ENCODE peak calls at places on chromosomes 13 and 19, in ten cellular contexts. U is kidney, C is right lobe of liver, S is stomach, A is neural progenitor cell, K is OCI-LY7, H is testis, P is heart left ventricle, G is bronchial epithelial cell, I is osteoblast. F is an unnamed sample.

GRCh38 chr13:50584856-50585580 is 258.5 kb downstream of the DLEU7 start:
- DNase-seq in A (peak; percentile 12), C (no peak), U (no peak), H (no peak), S (no peak), G (no peak), P (no peak), K (no peak), I (no peak), F (no peak)

GRCh38 chr19:29873801-29874575 is 62.2 kb downstream of the CCNE1 start:
- DNase-seq in P (no peak), G (no peak), H (no peak), U (no peak), C (no peak), S (no peak), A (no peak), K (no peak), I (no peak), F (no peak)

GRCh38 chr13:34025746-34026145 is 207.8 kb downstream of the RFC3 start:
- DNase-seq in P (no peak), U (no peak), C (no peak), A (no peak), I (no peak), H (no peak), S (no peak), G (peak; percentile 62), K (no peak), F (peak; percentile 54)

GRCh38 chr13:30520571-30520970 is 54.8 kb upstream of the HMGB1 start:
- DNase-seq in S (no peak), H (no peak), K (no peak), A (no peak), G (peak; percentile 63), I (peak; percentile 89), P (no peak), U (no peak), C (no peak), F (peak; percentile 14)

GRCh38 chr13:81874681-81875661 is 1534.0 kb upstream of the SPRY2 start:
- DNase-seq in P (no peak), H (no peak), I (no peak), U (no peak), S (no peak), G (peak; percentile 38), C (no peak), A (peak; percentile 1), K (no peak), F (no peak)

GRCh38 chr13:20609145-20609544 is 42.2 kb downstream of the IFT88 start:
- DNase-seq in C (no peak), S (no peak), P (no peak), A (no peak), K (no peak), H (no peak), I (peak; percentile 82), G (peak; percentile 79), U (no peak), F (peak; percentile 77)

GRCh38 chr19:51296331-51297093 is 14.9 kb upstream of the IGLON5 start:
- DNase-seq in U (no peak), S (no peak), C (no peak), P (no peak), G (no peak), K (no peak), I (peak; percentile 82), A (peak; percentile 33), H (peak; percentile 32), F (no peak)

GRCh38 chr19:44847144-44848035 is 1.3 kb downstream of the NECTIN2 start:
- DNase-seq in A (peak; percentile 75), G (peak; percentile 55), C (peak; percentile 83), S (peak; percentile 92), I (peak; percentile 91), P (peak; percentile 80), H (peak; percentile 89), U (peak; percentile 93), K (no peak), F (peak; percentile 69)

GRCh38 chr19:45187421-45188100 is 9.0 kb downstream of the BLOC1S3 start:
- DNase-seq in A (peak; percentile 77), K (peak; percentile 83), G (no peak), P (peak; percentile 35), H (no peak), C (no peak), I (peak; percentile 37), S (no peak), U (no peak), F (peak; percentile 19)

DNA sequence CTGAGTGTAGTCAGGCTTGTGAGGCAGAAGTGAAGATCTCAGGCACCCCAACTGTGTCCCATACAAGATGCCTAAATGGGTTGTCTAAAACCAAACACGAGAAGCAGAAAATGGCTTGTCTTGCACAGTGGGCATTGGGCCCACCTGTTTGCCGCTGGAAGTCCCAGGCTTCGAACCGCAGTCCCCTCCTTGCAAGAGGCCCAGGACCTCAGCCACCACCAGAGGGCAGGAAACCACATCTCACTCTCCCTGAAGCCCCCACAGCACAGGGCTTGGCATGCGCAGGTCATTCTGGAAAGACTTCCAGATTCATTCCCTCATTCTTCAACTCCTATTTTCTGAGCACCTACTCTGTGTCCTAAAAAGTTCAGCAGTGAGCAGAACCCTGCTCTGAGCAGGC is 973.7 kb downstream of the UQCRFS1 start:
- DNase-seq in G (no peak), P (no peak), K (peak; percentile 11), H (peak; percentile 24), C (no peak), S (no peak), U (no peak), I (no peak), A (peak; percentile 69), F (peak; percentile 22)
- TF ChIP-seq CTCF in G (no peak), P (no peak), K (peak; percentile 71), H (no peak), C (no peak), S (no peak), U (no peak), I (no peak), A (peak; percentile 68), F (peak; percentile 55)

GRCh38 chr19:46296722-46297431 is at the start of gene HIF3A:
- DNase-seq in S (peak; percentile 78), I (peak; percentile 70), G (no peak), C (no peak), U (peak; percentile 86), P (peak; percentile 71), A (peak; percentile 98), K (no peak), H (peak; percentile 84), F (peak; percentile 80)

GRCh38 chr19:46299004-46299509 is 2.2 kb downstream of the HIF3A start:
- DNase-seq in P (peak; percentile 97), H (peak; percentile 94), K (no peak), I (peak; percentile 96), C (peak; percentile 94), S (peak; percentile 99), G (peak; percentile 77), A (no peak), U (peak; percentile 99), F (peak; percentile 94)

GRCh38 chr19:46299695-46300094 is 2.9 kb downstream of the HIF3A start:
- DNase-seq in P (no peak), A (no peak), H (no peak), U (no peak), C (no peak), S (no peak), K (no peak), I (peak; percentile 32), G (no peak), F (peak; percentile 15)

GRCh38 chr19:46297700-46298476 is 1.0 kb downstream of the HIF3A start:
- DNase-seq in P (peak; percentile 92), S (peak; percentile 50), G (no peak), U (peak; percentile 93), H (peak; percentile 79), C (no peak), I (peak; percentile 74), K (no peak), A (peak; percentile 26), F (peak; percentile 82)

DNA sequence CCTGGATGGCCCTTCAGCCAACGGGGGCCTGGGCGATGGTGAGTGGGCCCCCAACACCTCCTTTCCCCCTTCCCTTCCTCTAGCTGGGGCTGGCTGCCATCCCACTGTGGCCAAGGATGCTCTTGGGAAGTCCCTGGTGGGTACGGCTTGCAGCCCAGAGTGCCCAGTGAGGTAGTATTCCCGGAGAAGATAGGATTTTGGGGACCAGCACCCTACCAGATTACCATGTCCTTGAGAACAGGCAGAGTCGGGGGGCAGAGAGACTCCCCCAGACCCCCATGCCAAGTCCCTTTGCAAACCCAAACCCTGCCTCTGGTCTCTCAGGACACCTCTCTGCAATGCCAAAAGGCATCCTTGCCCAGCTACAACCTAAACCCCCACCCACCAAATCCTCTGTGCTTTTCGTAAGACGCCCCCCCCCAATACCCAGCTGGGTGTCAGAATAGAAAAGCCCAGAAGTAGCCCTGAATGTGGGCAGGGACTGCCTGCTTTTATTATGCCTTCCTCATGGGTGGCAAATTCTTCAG is 1.7 kb downstream of the HIF3A start:
- DNase-seq in K (no peak), U (no peak), H (no peak), P (no peak), C (no peak), A (no peak), G (no peak), I (peak; percentile 85), S (no peak), F (no peak)
- H3K4me3 ChIP-seq in K (no peak overlapping the region), U (peak overlapping the region; percentile 48), H (peak overlapping the region; percentile 68), P (peak overlapping the region; percentile 42), C (no peak overlapping the region), A (no peak overlapping the region), G (no peak overlapping the region), I (no peak overlapping the region), S (peak overlapping the region; percentile 53), F (peak overlapping the region; percentile 67)

GRCh38 chr19:19531951-19532805 is 3.5 kb downstream of the YJEFN3 start:
- DNase-seq in I (peak; percentile 99), H (peak; percentile 90), P (peak; percentile 93), S (peak; percentile 92), C (peak; percentile 82), G (no peak), A (peak; percentile 88), U (peak; percentile 92), K (peak; percentile 76), F (peak; percentile 67)
- TF ChIP-seq CTCF in I (peak; percentile 85), H (peak; percentile 89), P (peak; percentile 97), S (peak; percentile 95), C (peak; percentile 93), G (peak; percentile 99), A (peak; percentile 98), U (peak; percentile 96), K (peak; percentile 93), F (peak; percentile 96)

GRCh38 chr19:3653081-3653795 is 26.6 kb upstream of the CACTIN start:
- DNase-seq in G (no peak), C (no peak), A (no peak), S (no peak), K (no peak), H (no peak), P (no peak), U (no peak), I (no peak), F (no peak)

GRCh38 chr19:3656073-3656746 is 29.6 kb upstream of the CACTIN start:
- DNase-seq in C (no peak), U (no peak), S (no peak), G (no peak), I (no peak), H (no peak), P (no peak), K (no peak), A (no peak), F (no peak)

GRCh38 chr19:3652422-3652821 is 25.8 kb upstream of the CACTIN start:
- DNase-seq in P (no peak), I (no peak), G (no peak), C (no peak), K (no peak), S (no peak), U (no peak), A (no peak), H (no peak), F (no peak)

GRCh38 chr19:3655402-3656072 is 28.9 kb upstream of the CACTIN start:
- DNase-seq in P (no peak), I (peak; percentile 100), A (no peak), S (peak; percentile 33), G (peak; percentile 53), H (no peak), C (no peak), U (no peak), K (no peak), F (peak; percentile 85)

GRCh38 chr19:3653865-3654513 is 27.4 kb upstream of the CACTIN start:
- DNase-seq in K (peak; percentile 11), U (no peak), H (no peak), S (no peak), A (peak; percentile 29), G (no peak), C (no peak), P (no peak), I (no peak), F (no peak)
- H3K4me3 ChIP-seq in K (no peak overlapping the region), U (no peak overlapping the region), H (no peak overlapping the region), S (no peak overlapping the region), A (no peak overlapping the region), G (no peak overlapping the region), C (no peak overlapping the region), P (no peak overlapping the region), I (no peak overlapping the region), F (no peak overlapping the region)

F was measured in choroid plexus epithelial cell.